ENCODE peak calls at places on chromosomes 12 and 14, in seven cellular contexts. C, Z, S, T, B, E and N are unnamed samples.

GRCh38 chr12:94689002-94689645 is 38.8 kb upstream of the TMCC3 start:
- DNase-seq in E (no peak), C (no peak), S (peak), T (no peak), Z (no peak), B (no peak), N (no peak)

GRCh38 chr12:94074970-94075695 is 73.2 kb upstream of the PLXNC1 start:
- DNase-seq in C (no peak), E (peak), T (peak), B (no peak), S (peak), Z (peak), N (no peak)

GRCh38 chr12:11055306-11055705 is 6.8 kb downstream of the TAS2R46 start:
- DNase-seq in T (no peak), E (no peak), C (no peak), B (no peak), S (no peak), Z (no peak), N (no peak)

GRCh38 chr12:19095869-19096480 is 33.6 kb upstream of the PLEKHA5 start:
- DNase-seq in T (no peak), Z (no peak), C (no peak), B (no peak), S (peak), E (no peak), N (no peak)

GRCh38 chr12:108495054-108495453 is 20.0 kb upstream of the FICD start:
- DNase-seq in B (no peak), C (no peak), T (no peak), E (no peak), S (peak), Z (peak), N (no peak)

GRCh38 chr14:73786942-73787759 is 64.5 kb upstream of the PTGR2 start:
- DNase-seq in Z (no peak), E (no peak), S (peak), T (peak), B (no peak), C (peak), N (peak)

GRCh38 chr12:56237552-56237951 is 7.7 kb downstream of the SLC39A5 start:
- DNase-seq in Z (no peak), T (no peak), S (no peak), E (no peak), C (peak), B (no peak), N (no peak)

GRCh38 chr12:76018111-76018510 is 13.5 kb downstream of the PHLDA1 start:
- DNase-seq in S (peak), B (no peak), T (no peak), Z (no peak), E (no peak), C (no peak), N (no peak)

GRCh38 chr12:113462117-113462774 is 9.4 kb downstream of the LHX5 start:
- DNase-seq in B (no peak), T (peak), S (peak), Z (peak), C (peak), E (no peak), N (peak)

GRCh38 chr12:126055521-126055920 is 990.3 kb downstream of the AACS start:
- DNase-seq in T (no peak), S (peak), E (no peak), Z (no peak), C (no peak), B (no peak), N (no peak)

GRCh38 chr14:95048771-95049312 is 108.5 kb downstream of the DICER1 start:
- DNase-seq in E (no peak), B (no peak), S (no peak), C (no peak), T (no peak), Z (no peak), N (no peak)

GRCh38 chr14:23113346-23114119 is 5.5 kb downstream of the CEBPE start:
- DNase-seq in E (no peak), Z (peak), C (no peak), B (no peak), T (no peak), S (peak), N (no peak)

GRCh38 chr12:212799-213526 is 994 bp downstream of the SLC6A12 start:
- DNase-seq in C (peak), T (peak), B (no peak), E (no peak), S (no peak), Z (no peak), N (no peak)

GRCh38 chr12:71432936-71433335 is 6.7 kb upstream of the LGR5 start:
- DNase-seq in T (no peak), B (no peak), Z (no peak), C (no peak), S (no peak), E (no peak), N (no peak)

GRCh38 chr12:106417926-106418910 is 60.7 kb downstream of the POLR3B start:
- DNase-seq in T (no peak), Z (no peak), E (no peak), C (no peak), B (no peak), S (peak), N (no peak)

GRCh38 chr14:95432152-95433093 is 84.0 kb downstream of the SYNE3 start:
- DNase-seq in S (peak), T (peak), B (no peak), Z (no peak), C (peak), E (no peak), N (no peak)

GRCh38 chr12:115227137-115227615 is 543.2 kb upstream of the TBX3 start:
- DNase-seq in Z (no peak), B (no peak), S (peak), E (no peak), T (no peak), C (no peak), N (no peak)

GRCh38 chr12:108226866-108227265 is 97.8 kb downstream of the WSCD2 start:
- DNase-seq in Z (no peak), T (no peak), B (no peak), C (no peak), S (no peak), E (no peak), N (no peak)

GRCh38 chr14:50666772-50667490 is 1.2 kb downstream of the SAV1 start:
- DNase-seq in B (peak), S (peak), T (peak), C (no peak), Z (no peak), E (peak), N (peak)

GRCh38 chr12:132329036-132329738 is at the start of gene GALNT9:
- DNase-seq in S (no peak), E (no peak), C (no peak), T (no peak), B (no peak), Z (no peak), N (no peak)

GRCh38 chr14:103444837-103445524 is 59.8 kb downstream of the MARK3 start:
- DNase-seq in Z (no peak), B (no peak), S (peak), C (no peak), T (no peak), E (no peak), N (no peak)

GRCh38 chr12:104477812-104478388 is 21.2 kb downstream of the CHST11 start:
- DNase-seq in Z (peak), B (no peak), E (no peak), C (no peak), T (no peak), S (no peak), N (no peak)

GRCh38 chr12:92784795-92785562 is 82.2 kb downstream of the PLEKHG7 start:
- DNase-seq in Z (peak), T (peak), S (peak), C (no peak), E (peak), B (peak), N (peak)

GRCh38 chr12:40946612-40947194 is 241.4 kb upstream of the PDZRN4 start:
- DNase-seq in B (no peak), S (peak), C (no peak), Z (peak), E (no peak), T (no peak), N (no peak)

GRCh38 chr12:92030618-92031017 is 115.0 kb downstream of the BTG1 start:
- DNase-seq in S (peak), E (no peak), B (peak), C (no peak), T (no peak), Z (peak), N (peak)

GRCh38 chr12:66755727-66756395 is 77.0 kb upstream of the GRIP1 start:
- DNase-seq in B (no peak), S (no peak), T (no peak), Z (peak), E (no peak), C (no peak), N (no peak)

GRCh38 chr12:100738086-100738485 is 56.5 kb upstream of the ANO4 start:
- DNase-seq in S (no peak), Z (no peak), C (no peak), T (no peak), E (no peak), B (no peak), N (no peak)

GRCh38 chr14:103393687-103394626 is 8.7 kb downstream of the MARK3 start:
- DNase-seq in Z (peak), B (no peak), S (peak), T (no peak), E (no peak), C (no peak), N (no peak)

GRCh38 chr12:130480231-130480630 is 142.5 kb downstream of the PIWIL1 start:
- DNase-seq in B (no peak), E (no peak), T (no peak), C (no peak), S (no peak), Z (no peak), N (no peak)

GRCh38 chr12:52022841-52023181 is 16.1 kb downstream of the TAMALIN start:
- DNase-seq in B (no peak), Z (peak), C (no peak), S (no peak), T (peak), E (no peak), N (no peak)

GRCh38 chr14:94673781-94674231 is 61.6 kb downstream of the SERPINA3 start:
- DNase-seq in C (no peak), B (no peak), S (no peak), E (no peak), T (no peak), Z (no peak), N (no peak)

GRCh38 chr12:123267991-123268843 is 3.4 kb downstream of the CDK2AP1 start:
- DNase-seq in T (peak), E (no peak), C (peak), S (no peak), B (no peak), Z (peak), N (no peak)

GRCh38 chr12:5909560-5909959 is 35.5 kb downstream of the ANO2 start:
- DNase-seq in B (no peak), T (no peak), S (no peak), C (no peak), E (no peak), Z (no peak), N (no peak)

GRCh38 chr12:57632369-57632897 is 568 bp downstream of the B4GALNT1 start:
- DNase-seq in S (no peak), C (peak), T (no peak), E (no peak), B (no peak), Z (no peak), N (no peak)

GRCh38 chr12:122845041-122845864 is 10.0 kb downstream of the HIP1R start:
- DNase-seq in B (no peak), E (no peak), S (no peak), C (no peak), T (no peak), Z (no peak), N (no peak)

GRCh38 chr12:112170376-112170775 is 45.0 kb downstream of the TRAFD1 start:
- DNase-seq in T (no peak), S (peak), Z (peak), B (no peak), C (no peak), E (no peak), N (no peak)

GRCh38 chr12:55706840-55707671 is 648 bp downstream of the ITGA7 start:
- DNase-seq in Z (no peak), E (no peak), B (no peak), T (no peak), C (peak), S (no peak), N (no peak)

GRCh38 chr12:130526813-130527212 is 189.1 kb downstream of the PIWIL1 start:
- DNase-seq in B (no peak), S (no peak), Z (no peak), C (no peak), T (peak), E (no peak), N (no peak)